ENCODE peak calls at places on chromosomes 16 and 17, in nine cellular contexts. Q is progenitor cell of endocrine pancreas, A is GM13976, G is nephron progenitor cell, D is HFF-Myc, M is AG04449, I is HFFc6, K is astrocyte of the cerebellum, C is Peyer's patch. S is an unnamed sample.

GRCh38 chr17:41360291-41360995 is 9.2 kb downstream of the KRT33B start:
- DNase-seq in Q (no peak), A (no peak), G (no peak), D (no peak), M (no peak), I (peak; percentile 81), K (no peak), C (no peak), S (no peak)

GRCh38 chr17:12959441-12959840 is 58.4 kb downstream of the ELAC2 start:
- DNase-seq in Q (no peak), A (no peak), G (no peak), D (no peak), M (peak; percentile 51), I (peak; percentile 7), K (peak; percentile 15), C (no peak), S (no peak)

GRCh38 chr17:63431939-63432804 is 13.9 kb downstream of the CYB561 start:
- DNase-seq in Q (no peak), A (no peak), G (no peak), D (no peak), M (peak; percentile 33), I (peak; percentile 69), K (peak; percentile 64), C (peak; percentile 45), S (no peak)

GRCh38 chr16:77816293-77816692 is 27.9 kb downstream of the VAT1L start:
- DNase-seq in Q (no peak), A (no peak), G (no peak), D (no peak), M (no peak), I (no peak), K (peak; percentile 34), C (no peak), S (no peak)

GRCh38 chr17:50198026-50198669 is 3.3 kb downstream of the COL1A1 start:
- DNase-seq in Q (no peak), A (peak; percentile 75), G (peak; percentile 55), D (no peak), M (no peak), I (peak; percentile 76), K (no peak), C (peak; percentile 85), S (no peak)

GRCh38 chr17:77068915-77069314 is 71.9 kb upstream of the SEC14L1 start:
- DNase-seq in Q (no peak), A (no peak), G (no peak), D (no peak), M (no peak), I (no peak), K (no peak), C (no peak), S (no peak)

GRCh38 chr16:65672960-65673359 is 551.1 kb upstream of the CDH11 start:
- DNase-seq in Q (no peak), A (no peak), G (no peak), D (no peak), M (no peak), I (no peak), K (peak; percentile 32), C (no peak), S (no peak)

GRCh38 chr17:47996201-47996600 is 25.3 kb downstream of the CDK5RAP3 start:
- DNase-seq in Q (no peak), A (no peak), G (peak; percentile 74), D (no peak), M (no peak), I (no peak), K (no peak), C (no peak), S (no peak)

GRCh38 chr16:17343028-17343427 is 127.7 kb downstream of the XYLT1 start:
- DNase-seq in Q (no peak), A (peak; percentile 62), G (no peak), D (no peak), M (no peak), I (no peak), K (no peak), C (peak; percentile 79), S (no peak)

GRCh38 chr17:78485416-78486168 is 91.6 kb downstream of the DNAH17 start:
- DNase-seq in Q (no peak), A (no peak), G (no peak), D (no peak), M (no peak), I (no peak), K (no peak), C (no peak), S (no peak)

GRCh38 chr17:49438885-49439284 is 24.2 kb upstream of the PHB1 start:
- DNase-seq in Q (no peak), A (no peak), G (no peak), D (no peak), M (no peak), I (no peak), K (no peak), C (no peak), S (no peak)

GRCh38 chr17:73642659-73643011 is 1.6 kb downstream of the SDK2 start:
- DNase-seq in Q (no peak), A (no peak), G (no peak), D (no peak), M (no peak), I (no peak), K (no peak), C (peak; percentile 48), S (no peak)

GRCh38 chr17:43978078-43978477 is 24.3 kb upstream of the PYY start:
- DNase-seq in Q (no peak), A (no peak), G (no peak), D (no peak), M (no peak), I (no peak), K (no peak), C (no peak), S (no peak)

GRCh38 chr17:1532836-1533602 is 16.6 kb upstream of the INPP5K start:
- DNase-seq in Q (no peak), A (peak; percentile 55), G (no peak), D (no peak), M (no peak), I (no peak), K (no peak), C (peak; percentile 72), S (no peak)

GRCh38 chr17:64042700-64043485 is 22.5 kb upstream of the ICAM2 start:
- DNase-seq in Q (no peak), A (no peak), G (no peak), D (no peak), M (no peak), I (no peak), K (no peak), C (no peak), S (no peak)

GRCh38 chr17:51456942-51457341 is 196.6 kb downstream of the UTP18 start:
- DNase-seq in Q (no peak), A (no peak), G (no peak), D (no peak), M (no peak), I (no peak), K (no peak), C (no peak), S (no peak)

GRCh38 chr16:20884240-20884556 is 16.0 kb downstream of the DCUN1D3 start:
- DNase-seq in Q (no peak), A (no peak), G (no peak), D (no peak), M (no peak), I (peak; percentile 69), K (peak; percentile 79), C (no peak), S (no peak)

GRCh38 chr17:21242780-21243515 is 10.3 kb downstream of the NATD1 start:
- DNase-seq in Q (no peak), A (no peak), G (peak; percentile 26), D (no peak), M (no peak), I (no peak), K (no peak), C (no peak), S (no peak)
- TF ChIP-seq CTCF in Q (no peak), A (no peak), G (no peak), D (no peak), M (no peak), I (no peak), K (no peak), C (no peak), S (no peak)

DNA sequence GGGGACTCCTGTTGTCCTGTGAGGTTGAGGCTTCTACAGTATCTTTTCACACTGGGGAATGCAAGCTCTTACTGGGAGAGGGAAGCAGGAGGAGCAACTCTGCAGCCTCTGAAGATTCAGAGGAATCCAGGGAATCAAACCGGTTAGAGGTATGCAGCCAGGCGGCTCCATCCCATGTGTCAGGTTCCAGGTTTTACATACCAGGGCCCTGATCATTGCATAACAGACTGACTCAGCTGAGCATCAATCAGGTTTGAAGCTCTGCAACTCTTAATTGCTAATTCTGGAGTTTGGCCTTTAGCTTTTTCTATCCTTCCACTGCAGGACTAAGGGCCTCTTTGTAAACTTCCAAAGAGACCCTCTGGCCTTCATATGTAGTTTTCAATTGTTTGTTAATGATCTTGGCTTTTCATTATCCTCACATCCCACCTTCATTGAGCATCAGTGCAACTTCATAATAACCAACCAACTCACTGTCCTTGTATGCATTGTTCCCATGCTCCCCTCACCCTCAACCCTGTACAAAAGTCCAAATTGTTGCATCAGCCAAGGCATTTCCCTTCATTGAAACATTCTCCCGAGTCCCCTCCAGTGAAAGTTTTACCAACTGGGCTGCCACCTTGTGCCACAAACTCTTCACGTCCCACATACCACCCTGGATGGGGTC is 59.7 kb upstream of the DHX40 start:
- DNase-seq in Q (no peak), A (no peak), G (no peak), D (no peak), M (no peak), I (no peak), K (no peak), C (no peak), S (no peak)
- TF ChIP-seq CTCF in Q (no peak), A (no peak), G (no peak), D (no peak), M (no peak), I (no peak), K (no peak), C (no peak), S (no peak)

DNA sequence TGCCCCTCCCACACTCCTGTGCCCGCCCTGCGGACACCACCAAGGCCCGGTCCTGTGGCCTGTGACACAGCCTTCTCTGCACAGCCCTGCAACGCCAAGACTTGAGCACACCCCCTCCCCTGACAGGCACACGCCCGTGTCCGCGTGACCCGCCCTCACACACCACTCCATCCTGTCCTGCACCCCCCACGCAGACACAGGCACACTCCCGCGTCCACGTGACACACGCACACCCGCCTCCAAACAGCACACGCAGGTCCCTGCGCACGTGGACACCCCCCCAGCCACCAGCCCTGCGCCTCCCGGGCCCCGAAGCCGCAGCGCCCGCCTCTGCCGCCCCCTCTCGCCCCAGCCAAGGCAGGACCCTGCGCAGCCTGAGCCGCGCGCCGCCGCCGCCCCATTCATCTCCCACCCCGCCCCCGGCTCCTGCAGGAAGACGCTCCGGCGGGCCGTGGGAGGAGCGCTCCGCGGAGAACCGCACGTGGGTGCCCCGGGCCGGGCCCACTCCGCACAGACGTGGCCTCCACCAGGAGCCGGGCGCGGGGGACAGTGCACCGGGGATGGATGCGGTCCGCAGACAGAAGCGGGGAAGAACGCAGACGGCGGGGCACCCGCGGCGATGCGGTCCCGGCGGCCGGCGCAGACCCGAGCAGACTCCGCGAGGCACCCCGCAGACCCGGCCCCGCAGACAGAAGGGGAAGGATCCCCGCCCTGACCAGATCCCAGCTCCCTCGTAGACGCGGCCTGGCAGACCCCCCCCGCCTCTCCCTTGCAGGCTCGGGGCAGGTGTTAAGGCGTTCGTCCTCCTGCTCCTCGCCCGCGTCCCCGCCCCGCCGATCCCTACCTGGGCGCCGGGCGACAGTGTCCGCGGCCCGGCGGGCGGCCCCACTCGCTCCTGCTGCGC is 506 bp downstream of the CAMKK1 start:
- DNase-seq in Q (peak; percentile 30), A (peak; percentile 65), G (peak; percentile 80), D (no peak), M (no peak), I (peak; percentile 75), K (no peak), C (peak; percentile 92), S (peak; percentile 55)
- TF ChIP-seq CTCF in Q (peak; percentile 19), A (peak; percentile 12), G (no peak), D (no peak), M (no peak), I (peak; percentile 19), K (no peak), C (no peak), S (no peak)

GRCh38 chr17:74646231-74646630 is 22.7 kb upstream of the CD300E start:
- DNase-seq in Q (no peak), A (peak; percentile 72), G (no peak), D (no peak), M (no peak), I (no peak), K (no peak), C (no peak), S (no peak)
- TF ChIP-seq CTCF in Q (no peak), A (peak; percentile 35), G (no peak), D (peak; percentile 19), M (no peak), I (no peak), K (peak; percentile 12), C (no peak), S (no peak)